ENCODE peak calls at places on chromosomes 4 and X, in four cellular contexts. H is fibroblast of lung, W is SK-N-MC, M is HCT116. Q is an unnamed sample.

GRCh38 chrX:140764401-140764919 is 54.9 kb downstream of the LINC00632 start:
- DNase-seq in H (peak), W (no peak), M (no peak), Q (no peak)

GRCh38 chr4:76233967-76234678 is 17.4 kb upstream of the FAM47E start:
- DNase-seq in H (no peak), W (no peak), M (peak), Q (peak)

GRCh38 chrX:150372280-150372679 is 9.2 kb downstream of the MAMLD1 start:
- DNase-seq in H (no peak), W (no peak), M (no peak), Q (no peak)

GRCh38 chr4:158630893-158631292 is 40.8 kb downstream of the C4orf46 start:
- DNase-seq in H (peak), W (no peak), M (no peak), Q (peak)

GRCh38 chrX:10482708-10483107 is 137.7 kb downstream of the MID1 start:
- DNase-seq in H (no peak), W (no peak), M (no peak), Q (no peak)

GRCh38 chr4:24988776-24989175 is 42.0 kb downstream of the LGI2 start:
- DNase-seq in H (peak), W (no peak), M (peak), Q (no peak)

GRCh38 chr4:26622913-26623312 is 39.0 kb downstream of the TBC1D19 start:
- DNase-seq in H (no peak), W (no peak), M (no peak), Q (no peak)

GRCh38 chr4:26323807-26324206 is 3.0 kb downstream of the RBPJ start:
- DNase-seq in H (peak), W (no peak), M (no peak), Q (no peak)

GRCh38 chr4:20428410-20429160 is 176.9 kb downstream of the SLIT2 start:
- DNase-seq in H (peak), W (no peak), M (no peak), Q (no peak)

GRCh38 chr4:24910504-24910903 is 2.3 kb downstream of the CCDC149 start:
- DNase-seq in H (peak), W (no peak), M (no peak), Q (no peak)

GRCh38 chr4:152385551-152385950 is 150.3 kb downstream of the FBXW7 start:
- DNase-seq in H (peak), W (no peak), M (no peak), Q (no peak)

GRCh38 chr4:182280439-182281111 is 37.4 kb downstream of the TENM3 start:
- DNase-seq in H (no peak), W (no peak), M (no peak), Q (no peak)

GRCh38 chr4:51895816-51896408 is 53.0 kb downstream of the DCUN1D4 start:
- DNase-seq in H (peak), W (peak), M (peak), Q (peak)

GRCh38 chr4:139030614-139031235 is 15.1 kb downstream of the NOCT start:
- DNase-seq in H (peak), W (peak), M (peak), Q (peak)

GRCh38 chr4:168630445-168631187 is 133.8 kb downstream of the PALLD start:
- DNase-seq in H (peak), W (no peak), M (no peak), Q (no peak)

GRCh38 chrX:110684653-110685052 is 111.0 kb downstream of the CHRDL1 start:
- DNase-seq in H (no peak), W (no peak), M (no peak), Q (no peak)

GRCh38 chr4:100391913-100392312 is 125.9 kb downstream of the EMCN start:
- DNase-seq in H (peak), W (no peak), M (no peak), Q (no peak)

GRCh38 chr4:107453231-107453630 is 266.8 kb downstream of the PAPSS1 start:
- DNase-seq in H (no peak), W (no peak), M (no peak), Q (no peak)

GRCh38 chrX:110086162-110086915 is 83.4 kb downstream of the TMEM164 start:
- DNase-seq in H (peak), W (no peak), M (no peak), Q (no peak)

GRCh38 chrX:52140020-52140419 is 44.7 kb upstream of the MAGED4 start:
- DNase-seq in H (no peak), W (no peak), M (no peak), Q (no peak)

GRCh38 chr4:181897935-181898334 is 345.3 kb upstream of the TENM3 start:
- DNase-seq in H (peak), W (no peak), M (no peak), Q (no peak)

GRCh38 chr4:177511611-177512010 is 69.4 kb upstream of the AGA start:
- DNase-seq in H (no peak), W (no peak), M (peak), Q (peak)

GRCh38 chr4:76895619-76896018 is 2.3 kb downstream of the SOWAHB start:
- DNase-seq in H (no peak), W (no peak), M (no peak), Q (no peak)

GRCh38 chrX:45400380-45400779 is 199.7 kb upstream of the DIPK2B start:
- DNase-seq in H (peak), W (no peak), M (no peak), Q (no peak)

GRCh38 chr4:178293601-178294000 is 851.4 kb upstream of the AGA start:
- DNase-seq in H (no peak), W (peak), M (no peak), Q (no peak)

GRCh38 chrX:70468709-70469108 is 24.1 kb downstream of the DLG3 start:
- DNase-seq in H (no peak), W (no peak), M (no peak), Q (no peak)

GRCh38 chr4:173013232-173013932 is 155.2 kb upstream of the GALNT7 start:
- DNase-seq in H (peak), W (peak), M (no peak), Q (peak)

GRCh38 chr4:108543359-108543968 is 76.9 kb upstream of the RPL34 start:
- DNase-seq in H (no peak), W (no peak), M (no peak), Q (no peak)

GRCh38 chr4:100016191-100016590 is 66.1 kb upstream of the H2AZ1 start:
- DNase-seq in H (peak), W (no peak), M (no peak), Q (no peak)

GRCh38 chr4:24076811-24077210 is 187.0 kb upstream of the PPARGC1A start:
- DNase-seq in H (no peak), W (no peak), M (no peak), Q (no peak)

GRCh38 chrX:138794285-138794684 is 82.8 kb upstream of the FGF13 start:
- DNase-seq in H (no peak), W (no peak), M (no peak), Q (no peak)

GRCh38 chr4:93764647-93765246 is 63.8 kb upstream of the ATOH1 start:
- DNase-seq in H (peak), W (peak), M (peak), Q (peak)

GRCh38 chrX:50609796-50610195 is 139.2 kb upstream of the DGKK start:
- DNase-seq in H (no peak), W (peak), M (no peak), Q (no peak)

GRCh38 chrX:10028283-10029104 is 61.3 kb downstream of the CLDN34 start:
- DNase-seq in H (peak), W (no peak), M (no peak), Q (no peak)

GRCh38 chrX:134520860-134521390 is 61.0 kb downstream of the HPRT1 start:
- DNase-seq in H (peak), W (no peak), M (peak), Q (peak)

GRCh38 chrX:97909245-97909644 is 1025.5 kb downstream of the RPA4 start:
- DNase-seq in H (no peak), W (no peak), M (no peak), Q (no peak)

GRCh38 chr4:8439914-8440490 is 521 bp downstream of the ACOX3 start:
- DNase-seq in H (no peak), W (peak), M (no peak), Q (no peak)

GRCh38 chr4:93659629-93660028 is 168.9 kb upstream of the ATOH1 start:
- DNase-seq in H (peak), W (no peak), M (no peak), Q (no peak)

GRCh38 chr4:6520978-6521377 is 48.6 kb upstream of the PPP2R2C start:
- DNase-seq in H (no peak), W (no peak), M (no peak), Q (no peak)

GRCh38 chr4:54234497-54235205 is 5.6 kb downstream of the PDGFRA start:
- DNase-seq in H (no peak), W (no peak), M (no peak), Q (no peak)
- H3K9ac ChIP-seq in H (peak), W (no peak), M (no peak), Q (no peak)

GRCh38 chr4:40665844-40666243 is 36.2 kb upstream of the RBM47 start:
- DNase-seq in H (no peak), W (no peak), M (no peak), Q (no peak)

GRCh38 chr4:40661803-40662202 is 32.1 kb upstream of the RBM47 start:
- DNase-seq in H (no peak), W (no peak), M (no peak), Q (no peak)

GRCh38 chr4:40662962-40663604 is 33.4 kb upstream of the RBM47 start:
- DNase-seq in H (peak), W (no peak), M (no peak), Q (no peak)
- H3K4me3 ChIP-seq in H (no peak), W (no peak), M (no peak), Q (no peak)

DNA sequence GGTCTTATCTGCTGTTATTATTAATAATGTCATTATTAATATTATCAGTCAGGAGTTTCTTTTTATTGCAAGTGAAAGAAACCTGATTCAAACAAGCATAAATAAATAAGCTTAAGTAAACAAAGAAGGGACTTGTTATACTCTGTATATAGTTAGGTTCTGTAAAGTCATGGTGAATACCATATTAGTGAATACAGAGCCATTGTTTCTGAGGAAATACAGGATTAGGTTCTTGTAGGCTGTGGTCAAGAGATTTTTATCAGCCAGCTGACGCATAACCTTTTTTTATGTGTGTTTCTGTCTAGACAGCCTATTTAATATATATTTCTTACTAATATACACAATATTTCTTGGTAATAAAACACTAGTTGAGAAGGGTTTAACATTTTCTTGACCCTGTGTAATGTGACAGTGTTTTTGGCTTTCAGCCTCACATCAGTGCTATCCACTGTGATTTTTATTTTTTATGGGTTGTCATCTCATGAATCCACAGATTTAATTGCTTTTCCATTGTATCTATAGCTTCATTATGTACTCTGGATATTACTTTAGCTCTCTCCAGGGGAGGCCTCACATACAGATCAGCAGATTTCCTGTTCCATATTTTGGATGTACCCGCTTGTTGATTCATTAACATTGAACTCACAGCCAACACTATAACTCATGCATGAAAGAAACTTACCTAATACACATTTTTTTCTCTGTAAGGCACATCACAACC is 8.0 kb downstream of the HERC3 start:
- DNase-seq in H (peak), W (no peak), M (no peak), Q (no peak)
- H3K9ac ChIP-seq in H (no peak), W (no peak), M (no peak), Q (no peak)

GRCh38 chr4:111650146-111650545 is 495.1 kb upstream of the FAM241A start:
- DNase-seq in H (no peak), W (no peak), M (no peak), Q (no peak)

GRCh38 chr4:111652986-111653385 is 492.3 kb upstream of the FAM241A start:
- DNase-seq in H (no peak), W (no peak), M (no peak), Q (no peak)

GRCh38 chr4:111649308-111649707 is 495.9 kb upstream of the FAM241A start:
- DNase-seq in H (no peak), W (no peak), M (no peak), Q (no peak)

GRCh38 chr4:111652206-111652605 is 493.0 kb upstream of the FAM241A start:
- DNase-seq in H (no peak), W (peak), M (no peak), Q (no peak)

GRCh38 chr4:111650553-111651183 is 494.6 kb upstream of the FAM241A start:
- DNase-seq in H (no peak), W (no peak), M (no peak), Q (no peak)
- H3K4me3 ChIP-seq in H (no peak), W (no peak), M (no peak), Q (no peak)

DNA sequence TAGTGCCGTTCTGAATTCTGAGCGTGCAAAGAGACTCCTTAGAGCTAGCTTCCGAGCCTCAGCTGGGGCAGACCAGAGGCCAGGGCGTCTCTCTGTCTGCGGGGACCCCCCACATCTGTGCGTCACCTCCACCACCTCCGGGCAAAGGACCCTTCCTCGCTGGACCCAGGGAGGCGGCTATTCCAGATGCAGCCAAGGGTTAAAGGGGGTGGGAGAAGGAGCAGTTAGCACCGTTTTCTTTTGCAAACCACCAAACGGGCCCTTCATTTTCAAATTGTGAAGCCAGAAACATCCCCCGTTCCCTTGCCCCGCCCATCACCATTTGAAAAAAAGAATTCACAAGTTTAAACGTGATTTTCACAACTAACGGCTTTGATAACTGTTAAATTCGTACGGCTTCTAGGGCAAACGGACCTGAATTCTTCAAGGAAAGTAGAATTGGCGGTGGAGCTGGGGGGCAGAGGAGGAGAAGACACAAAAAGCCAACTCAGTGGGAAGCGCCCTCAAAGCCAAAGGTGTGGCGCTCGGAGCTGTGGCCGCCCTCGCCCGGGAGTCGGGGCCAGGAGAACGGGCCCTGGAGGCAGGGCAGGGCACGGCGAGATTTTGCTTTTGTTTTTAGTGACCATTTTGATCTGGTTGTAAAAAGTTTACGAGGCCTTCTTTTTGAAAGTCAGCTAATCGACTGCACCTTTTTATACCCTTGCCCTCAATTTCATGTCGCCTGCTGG is 3.3 kb upstream of the PDGFRA start:
- DNase-seq in H (peak), W (no peak), M (no peak), Q (no peak)
- H3K9ac ChIP-seq in H (peak), W (no peak), M (no peak), Q (no peak)

GRCh38 chrX:120310861-120311631 is at the start of gene TMEM255A:
- DNase-seq in H (peak), W (no peak), M (no peak), Q (no peak)
- H3K4me3 ChIP-seq in H (no peak), W (peak), M (no peak), Q (peak)

DNA sequence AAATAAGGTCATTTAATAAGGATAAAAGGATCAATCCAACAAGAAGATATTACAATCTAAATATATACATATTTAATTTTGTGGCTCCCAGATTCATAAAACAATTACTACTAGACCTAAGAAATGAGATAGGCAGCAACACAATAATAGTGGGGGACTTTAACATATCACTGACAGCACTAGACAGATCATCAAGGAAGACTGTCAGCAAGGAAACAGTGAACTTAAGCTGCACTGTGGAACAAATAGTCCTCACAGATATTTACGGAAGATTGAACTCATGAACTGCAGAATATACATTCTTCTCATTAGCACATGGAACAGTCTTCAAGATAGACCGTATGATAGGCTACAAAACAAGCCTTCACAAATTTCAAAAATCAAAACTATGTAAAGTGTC is 56.1 kb upstream of the NAP1L2 start:
- DNase-seq in H (no peak), W (no peak), M (no peak), Q (no peak)
- H3K9ac ChIP-seq in H (no peak), W (no peak), M (no peak), Q (no peak)

GRCh38 chrX:41148553-41148952 is 63.3 kb downstream of the USP9X start:
- DNase-seq in H (peak), W (no peak), M (no peak), Q (no peak)
- H3K4me3 ChIP-seq in H (no peak), W (no peak), M (no peak), Q (no peak)